ENCODE peak calls at places on chromosomes 2 and 18, in eight cellular contexts. L is NB4; I is hepatocyte; W is stimulated activated CD8-positive, alpha-beta memory T cell treated with anti-CD3 and anti-CD28 coated beads, Interleukin-12 subunit alpha, Interleukin-12 subunit beta, amount 100 ng/mL, for 4 hours; G is germinal center; O is caudate nucleus; Z is fibroblast of pulmonary artery; S is choroid plexus epithelial cell. C is an unnamed sample.
A peak's percentile ranks its signal among the peaks of the same experiment; 100 is the strongest.

GRCh38 chr2:121519153-121519552 is 11.5 kb upstream of the RNU4ATAC start:
- DNase-seq in L (no peak), I (no peak), W (no peak), G (no peak), O (no peak), Z (no peak), S (no peak), C (no peak)

GRCh38 chr2:102094917-102095316 is 47.6 kb upstream of the IL1R1 start:
- DNase-seq in L (peak; percentile 77), I (peak; percentile 86), W (no peak), G (no peak), O (no peak), Z (peak; percentile 88), S (peak; percentile 95), C (no peak)

GRCh38 chr2:234243871-234244565 is 193.5 kb downstream of the SPP2 start:
- DNase-seq in L (no peak), I (no peak), W (no peak), G (no peak), O (no peak), Z (no peak), S (peak; percentile 78), C (no peak)

GRCh38 chr2:195574305-195574704 is 82.7 kb upstream of the SLC39A10 start:
- DNase-seq in L (no peak), I (no peak), W (no peak), G (no peak), O (no peak), Z (no peak), S (no peak), C (no peak)

GRCh38 chr2:62972601-62973000 is 78.0 kb upstream of the OTX1 start:
- DNase-seq in L (no peak), I (no peak), W (no peak), G (no peak), O (no peak), Z (no peak), S (no peak), C (peak; percentile 20)

GRCh38 chr18:34978953-34979608 is 62.1 kb upstream of the MAPRE2 start:
- DNase-seq in L (peak; percentile 87), I (peak; percentile 90), W (peak; percentile 53), G (peak; percentile 4), O (peak; percentile 58), Z (peak; percentile 91), S (peak; percentile 96), C (peak; percentile 80)

GRCh38 chr2:158722266-158723105 is 72.6 kb upstream of the DAPL1 start:
- DNase-seq in L (no peak), I (no peak), W (no peak), G (no peak), O (no peak), Z (no peak), S (no peak), C (no peak)

GRCh38 chr2:219230201-219230540 is 565 bp downstream of the ANKZF1 start:
- DNase-seq in L (peak; percentile 76), I (peak; percentile 81), W (no peak), G (peak; percentile 58), O (no peak), Z (peak; percentile 50), S (peak; percentile 53), C (peak; percentile 66)

GRCh38 chr18:7918696-7919095 is 351.6 kb downstream of the PTPRM start:
- DNase-seq in L (no peak), I (no peak), W (no peak), G (no peak), O (no peak), Z (peak; percentile 23), S (peak; percentile 50), C (no peak)

GRCh38 chr2:230899287-230899686 is 25.8 kb downstream of the GPR55 start:
- DNase-seq in L (no peak), I (no peak), W (no peak), G (no peak), O (no peak), Z (no peak), S (no peak), C (no peak)

GRCh38 chr2:103174711-103175110 is 412.9 kb downstream of the TMEM182 start:
- DNase-seq in L (no peak), I (no peak), W (no peak), G (no peak), O (no peak), Z (no peak), S (no peak), C (no peak)

GRCh38 chr2:150101947-150102346 is 385.5 kb downstream of the RND3 start:
- DNase-seq in L (no peak), I (no peak), W (no peak), G (no peak), O (no peak), Z (no peak), S (peak; percentile 30), C (no peak)

GRCh38 chr2:121059651-121060649 is 225.1 kb downstream of the TFCP2L1 start:
- DNase-seq in L (no peak), I (no peak), W (no peak), G (no peak), O (no peak), Z (no peak), S (no peak), C (no peak)

GRCh38 chr18:998976-999375 is 94.3 kb downstream of the ADCYAP1 start:
- DNase-seq in L (no peak), I (no peak), W (no peak), G (no peak), O (no peak), Z (no peak), S (no peak), C (no peak)

GRCh38 chr2:126719191-126720030 is 63.5 kb downstream of the GYPC start:
- DNase-seq in L (no peak), I (no peak), W (no peak), G (no peak), O (no peak), Z (no peak), S (no peak), C (no peak)

GRCh38 chr2:57376985-57377384 is 669.6 kb upstream of the VRK2 start:
- DNase-seq in L (peak; percentile 39), I (peak; percentile 18), W (no peak), G (no peak), O (no peak), Z (peak; percentile 6), S (peak; percentile 52), C (peak; percentile 11)

GRCh38 chr2:164824865-164825264 is 16.8 kb downstream of the COBLL1 start:
- DNase-seq in L (no peak), I (no peak), W (no peak), G (no peak), O (no peak), Z (no peak), S (no peak), C (no peak)

GRCh38 chr2:26578581-26578980 is 62.6 kb downstream of the CIB4 start:
- DNase-seq in L (no peak), I (no peak), W (no peak), G (no peak), O (no peak), Z (no peak), S (no peak), C (no peak)

GRCh38 chr2:98476192-98476868 is 31.7 kb downstream of the INPP4A start:
- DNase-seq in L (no peak), I (no peak), W (no peak), G (no peak), O (no peak), Z (no peak), S (no peak), C (peak; percentile 23)

GRCh38 chr2:7014201-7014640 is 97.0 kb downstream of the RNF144A start:
- DNase-seq in L (peak; percentile 70), I (no peak), W (no peak), G (peak; percentile 21), O (no peak), Z (peak; percentile 44), S (peak; percentile 80), C (no peak)

GRCh38 chr2:241857041-241857541 is 1.6 kb downstream of the PDCD1 start:
- DNase-seq in L (no peak), I (no peak), W (no peak), G (no peak), O (no peak), Z (no peak), S (no peak), C (no peak)